ENCODE peak calls at places on chromosome 3, in eight cellular contexts. O, F, T, L, D, K, P and W are unnamed samples.

GRCh38 chr3:155572085-155572484 is 172.8 kb downstream of the PLCH1 start:
- DNase-seq in O (no peak), T (no peak), K (no peak), D (no peak), F (no peak), P (no peak), L (no peak), W (peak)

GRCh38 chr3:112555535-112556170 is 6.1 kb downstream of the ATG3 start:
- DNase-seq in O (no peak), T (no peak), K (no peak), F (no peak), P (no peak), L (no peak), D (no peak), W (peak)

GRCh38 chr3:81492048-81492447 is 269.4 kb downstream of the GBE1 start:
- DNase-seq in P (no peak), K (no peak), O (no peak), D (no peak), L (no peak), F (no peak), T (no peak), W (peak)

GRCh38 chr3:16290007-16290826 is 25.2 kb downstream of the OXNAD1 start:
- DNase-seq in P (peak), D (peak), T (no peak), L (peak), O (peak), F (peak), K (peak), W (peak)

GRCh38 chr3:71658131-71658530 is 67.1 kb downstream of the EIF4E3 start:
- DNase-seq in D (no peak), P (peak), F (no peak), L (no peak), T (peak), K (no peak), O (no peak), W (peak)

GRCh38 chr3:156816794-156817741 is 9.1 kb upstream of the LEKR1 start:
- DNase-seq in O (peak), L (peak), F (peak), T (peak), P (peak), D (peak), K (peak), W (peak)

GRCh38 chr3:177538064-177538742 is 340.9 kb upstream of the TBL1XR1 start:
- DNase-seq in P (no peak), O (no peak), T (no peak), L (no peak), F (no peak), K (no peak), D (no peak), W (peak)

GRCh38 chr3:141278196-141279073 is 46.8 kb downstream of the PXYLP1 start:
- DNase-seq in K (no peak), O (peak), P (no peak), L (no peak), T (no peak), F (no peak), D (no peak), W (peak)

GRCh38 chr3:29644261-29644660 is 363.4 kb downstream of the RBMS3 start:
- DNase-seq in D (no peak), F (no peak), L (no peak), T (no peak), P (no peak), K (no peak), O (no peak), W (peak)

GRCh38 chr3:173870976-173871375 is 473.4 kb downstream of the NLGN1 start:
- DNase-seq in T (no peak), L (no peak), F (no peak), K (no peak), P (no peak), D (no peak), O (no peak), W (peak)

GRCh38 chr3:122085666-122086065 is 30.5 kb downstream of the CD86 start:
- DNase-seq in P (no peak), O (peak), T (no peak), K (no peak), D (no peak), F (no peak), L (no peak), W (peak)

GRCh38 chr3:106004137-106004600 is 135.4 kb upstream of the CBLB start:
- DNase-seq in T (no peak), D (no peak), L (no peak), K (peak), P (no peak), O (no peak), F (no peak), W (peak)

GRCh38 chr3:61780455-61781239 is 219.3 kb downstream of the PTPRG start:
- DNase-seq in T (no peak), O (no peak), P (no peak), K (no peak), L (no peak), D (no peak), F (no peak), W (no peak)

GRCh38 chr3:23954144-23954543 is 9.1 kb downstream of the NR1D2 start:
- DNase-seq in K (no peak), F (no peak), P (no peak), O (no peak), T (no peak), L (no peak), D (no peak), W (no peak)

GRCh38 chr3:15634671-15635661 is 33.4 kb downstream of the BTD start:
- DNase-seq in P (no peak), K (no peak), L (no peak), T (no peak), F (no peak), D (no peak), O (no peak), W (peak)

GRCh38 chr3:71057526-71057894 is 526.0 kb downstream of the FOXP1 start:
- DNase-seq in P (peak), K (no peak), T (no peak), O (no peak), L (no peak), F (no peak), D (no peak), W (no peak)

GRCh38 chr3:45608885-45609284 is 14.3 kb downstream of the LIMD1 start:
- DNase-seq in D (no peak), T (no peak), K (no peak), L (no peak), F (no peak), O (no peak), P (peak), W (peak)

GRCh38 chr3:126798521-126798920 is 94.5 kb downstream of the CHCHD6 start:
- DNase-seq in L (no peak), T (no peak), F (no peak), K (no peak), O (no peak), D (no peak), P (no peak), W (no peak)

GRCh38 chr3:47899495-47900108 is 96.7 kb downstream of the DHX30 start:
- DNase-seq in F (no peak), T (no peak), P (no peak), D (no peak), K (no peak), O (no peak), L (no peak), W (no peak)

GRCh38 chr3:129226374-129226773 is 23.0 kb upstream of the COPG1 start:
- DNase-seq in F (no peak), P (peak), K (peak), O (no peak), L (no peak), D (no peak), T (peak), W (peak)

GRCh38 chr3:113228969-113229368 is 17.6 kb downstream of the BOC start:
- DNase-seq in L (no peak), P (no peak), T (no peak), K (no peak), O (no peak), F (no peak), D (no peak), W (no peak)

GRCh38 chr3:145716519-145716918 is 444.5 kb downstream of the PLOD2 start:
- DNase-seq in F (no peak), T (no peak), K (no peak), P (no peak), O (no peak), L (no peak), D (no peak), W (peak)